ENCODE peak calls at places on chromosome 12, in six cellular contexts. K, H, O, P, D and X are unnamed samples. For H3K4me1, the result is how much of the 10 kb centered on the place peaks cover.

GRCh38 chr12:2855546-2855945 is 1.3 kb downstream of the TEX52 start:
- DNase-seq in K (no peak), H (no peak), O (no peak), P (no peak), D (no peak), X (no peak)

GRCh38 chr12:129934977-129935376 is 31.2 kb upstream of the TMEM132D start:
- DNase-seq in K (no peak), H (no peak), O (no peak), P (no peak), D (no peak), X (no peak)

GRCh38 chr12:25988505-25988904 is 30.0 kb downstream of the RASSF8 start:
- DNase-seq in K (no peak), H (no peak), O (no peak), P (no peak), D (no peak), X (no peak)

GRCh38 chr12:75097003-75097402 is 112.6 kb downstream of the KCNC2 start:
- DNase-seq in K (no peak), H (no peak), O (no peak), P (no peak), D (no peak), X (no peak)

GRCh38 chr12:24853588-24853987 is 95.3 kb downstream of the BCAT1 start:
- DNase-seq in K (no peak), H (no peak), O (no peak), P (no peak), D (no peak), X (no peak)

GRCh38 chr12:31008241-31008711 is 65.4 kb upstream of the DDX11 start:
- DNase-seq in K (no peak), H (no peak), O (no peak), P (no peak), D (no peak), X (no peak)

GRCh38 chr12:115943630-115944391 is 333.7 kb downstream of the MED13L start:
- DNase-seq in K (no peak), H (no peak), O (no peak), P (peak), D (no peak), X (peak)

GRCh38 chr12:112270673-112271072 is 111.6 kb downstream of the HECTD4 start:
- DNase-seq in K (no peak), H (no peak), O (no peak), P (no peak), D (no peak), X (no peak)

GRCh38 chr12:46450279-46450748 is 77.7 kb upstream of the SLC38A2 start:
- DNase-seq in K (peak), H (no peak), O (peak), P (no peak), D (peak), X (peak)

GRCh38 chr12:14256139-14256538 is 109.3 kb upstream of the ATF7IP start:
- DNase-seq in K (no peak), H (no peak), O (no peak), P (no peak), D (no peak), X (no peak)

GRCh38 chr12:8077207-8077606 is 4.9 kb upstream of the NECAP1 start:
- DNase-seq in K (no peak), H (no peak), O (no peak), P (no peak), D (no peak), X (no peak)

GRCh38 chr12:62191747-62192485 is 68.3 kb upstream of the USP15 start:
- DNase-seq in K (no peak), H (peak), O (no peak), P (no peak), D (no peak), X (no peak)

GRCh38 chr12:15629108-15629507 is 160.1 kb downstream of the EPS8 start:
- DNase-seq in K (no peak), H (peak), O (peak), P (peak), D (peak), X (peak)

GRCh38 chr12:88057994-88058718 is 29.0 kb upstream of the C12orf50 start:
- DNase-seq in K (no peak), H (no peak), O (no peak), P (no peak), D (no peak), X (no peak)

GRCh38 chr12:132527186-132527882 is 37.4 kb downstream of the FBRSL1 start:
- DNase-seq in K (no peak), H (no peak), O (no peak), P (no peak), D (no peak), X (no peak)

GRCh38 chr12:57094194-57095160 is 5.6 kb downstream of the NAB2 start:
- DNase-seq in K (no peak), H (no peak), O (no peak), P (no peak), D (peak), X (no peak)

GRCh38 chr12:94145231-94145979 is 3.0 kb upstream of the PLXNC1 start:
- DNase-seq in K (peak), H (peak), O (no peak), P (no peak), D (no peak), X (no peak)

GRCh38 chr12:78562358-78563205 is 302.0 kb upstream of the SYT1 start:
- DNase-seq in K (no peak), H (peak), O (no peak), P (peak), D (no peak), X (no peak)

GRCh38 chr12:5912011-5912410 is 33.0 kb downstream of the ANO2 start:
- DNase-seq in K (no peak), H (no peak), O (no peak), P (no peak), D (no peak), X (no peak)

GRCh38 chr12:107125833-107126232 is 32.5 kb upstream of the CRY1 start:
- DNase-seq in K (no peak), H (no peak), O (no peak), P (no peak), D (no peak), X (no peak)

GRCh38 chr12:7059780-7060179 is 738 bp upstream of the C1S start:
- DNase-seq in K (no peak), H (no peak), O (no peak), P (no peak), D (no peak), X (no peak)

GRCh38 chr12:22408605-22409004 is 74.1 kb upstream of the ST8SIA1 start:
- DNase-seq in K (no peak), H (no peak), O (no peak), P (no peak), D (peak), X (no peak)

GRCh38 chr12:122227341-122227740 is 1.5 kb upstream of the DIABLO start:
- DNase-seq in K (no peak), H (no peak), O (no peak), P (no peak), D (no peak), X (no peak)

GRCh38 chr12:88878295-88878694 is 298.0 kb upstream of the KITLG start:
- DNase-seq in K (no peak), H (no peak), O (no peak), P (no peak), D (no peak), X (no peak)

GRCh38 chr12:52387859-52388258 is 2.4 kb upstream of the KRT84 start:
- DNase-seq in K (no peak), H (no peak), O (no peak), P (no peak), D (no peak), X (no peak)

GRCh38 chr12:52249041-52249461 is 16.0 kb downstream of the KRT7 start:
- DNase-seq in K (no peak), H (peak), O (no peak), P (no peak), D (peak), X (no peak)

GRCh38 chr12:72133497-72134055 is 138.6 kb upstream of the TRHDE start:
- DNase-seq in K (no peak), H (no peak), O (no peak), P (no peak), D (no peak), X (no peak)

GRCh38 chr12:49346659-49347306 is at the start of gene DNAJC22:
- DNase-seq in K (peak), H (peak), O (peak), P (no peak), D (peak), X (no peak)

GRCh38 chr12:132423251-132424117 is 66.5 kb upstream of the FBRSL1 start:
- DNase-seq in K (peak), H (peak), O (no peak), P (peak), D (no peak), X (no peak)

GRCh38 chr12:122880668-122881067 is 15.3 kb downstream of the VPS37B start:
- DNase-seq in K (no peak), H (peak), O (no peak), P (peak), D (no peak), X (no peak)

GRCh38 chr12:120199595-120200306 is 1.2 kb downstream of the RPLP0 start:
- DNase-seq in K (no peak), H (no peak), O (no peak), P (no peak), D (no peak), X (peak)
- H3K4me1 ChIP-seq in K (under half), H (under half), O (under half), P (half or more), D (half or more), X (under half)

DNA sequence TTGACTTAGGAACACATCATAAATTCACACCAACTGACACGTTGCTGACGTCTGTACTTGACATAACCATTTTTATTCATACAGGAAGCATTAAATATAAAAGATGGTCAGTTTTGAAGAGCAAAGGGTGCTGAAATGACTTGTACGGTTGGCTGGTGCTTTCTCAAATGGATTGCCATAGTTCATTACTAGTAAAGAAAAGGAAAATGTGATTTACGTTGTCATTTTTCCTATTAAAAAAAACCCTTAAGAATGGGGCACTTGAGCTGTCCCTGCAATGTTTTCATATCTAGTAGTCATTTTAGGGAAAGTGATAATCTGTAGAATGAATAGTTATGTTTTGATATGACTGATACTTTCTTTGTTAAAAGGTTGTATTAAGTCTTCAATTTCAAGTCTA is 22.5 kb upstream of the MANSC4 start:
- DNase-seq in K (no peak), H (no peak), O (no peak), P (no peak), D (no peak), X (no peak)
- H3K27ac ChIP-seq in K (no peak), H (no peak), O (no peak), P (no peak), D (no peak), X (no peak)

DNA sequence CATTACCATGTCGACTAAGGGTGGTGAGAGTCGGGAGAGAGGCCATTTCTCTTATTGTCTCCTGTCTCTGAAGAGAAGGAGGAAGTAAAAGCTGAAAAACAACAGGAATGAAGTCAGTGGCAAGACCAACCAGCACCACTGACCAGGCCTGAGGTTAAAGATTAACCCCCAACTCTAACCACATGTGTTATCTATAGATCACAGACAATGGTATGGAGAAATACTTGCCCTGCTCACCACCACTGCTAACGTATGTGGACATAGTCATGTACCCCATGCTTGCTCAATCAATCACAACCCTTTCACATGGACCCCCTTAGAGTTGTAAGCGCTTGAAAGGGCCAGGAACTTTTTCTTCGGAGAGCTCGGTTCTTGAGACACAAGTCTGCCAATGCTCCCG is 690.9 kb upstream of the LMO3 start:
- DNase-seq in K (no peak), H (no peak), O (no peak), P (peak), D (no peak), X (no peak)
- TF ChIP-seq EP300 in K (no peak), H (no peak), O (no peak), P (no peak), D (no peak), X (no peak)

GRCh38 chr12:54010053-54010971 is 1.5 kb downstream of the HOXC8 start:
- DNase-seq in K (no peak), H (no peak), O (no peak), P (no peak), D (no peak), X (no peak)
- H3K4me1 ChIP-seq in K (under half), H (under half), O (under half), P (under half), D (under half), X (under half)